ENCODE peak calls at places on chromosomes 5 and 9, in ten cellular contexts. C is IMR-90, F is mammary epithelial cell, P is heart right ventricle, Q is colonic mucosa, T is suprapubic skin, K is adrenal gland, L is pancreas, I is esophagus squamous epithelium, N is heart left ventricle. M is an unnamed sample.

GRCh38 chr5:174552428-174552827 is 172.0 kb upstream of the MSX2 start:
- DNase-seq in F (no peak), C (no peak), P (no peak), L (no peak), Q (no peak), K (no peak), N (no peak), I (no peak), T (no peak), M (no peak)

GRCh38 chr9:85600675-85601263 is 141.0 kb downstream of the AGTPBP1 start:
- DNase-seq in P (no peak), Q (no peak), F (no peak), L (no peak), K (no peak), C (no peak), N (no peak), T (no peak), I (no peak), M (no peak)

GRCh38 chr9:133135193-133135745 is 14.2 kb upstream of the RALGDS start:
- DNase-seq in L (peak; percentile 80), F (peak; percentile 97), Q (peak; percentile 95), I (no peak), C (peak; percentile 86), K (peak; percentile 95), N (no peak), P (peak; percentile 72), T (peak; percentile 93), M (peak; percentile 77)

GRCh38 chr9:115289757-115290208 is 171.8 kb upstream of the TNC start:
- DNase-seq in T (no peak), P (no peak), L (no peak), C (peak; percentile 83), N (no peak), K (no peak), F (no peak), Q (no peak), I (no peak), M (no peak)

GRCh38 chr9:79976501-79977444 is 405.0 kb downstream of the TLE4 start:
- DNase-seq in N (no peak), I (no peak), K (no peak), C (no peak), T (no peak), P (no peak), Q (no peak), F (no peak), L (no peak), M (no peak)

GRCh38 chr9:132546148-132547051 is 36.0 kb upstream of the BARHL1 start:
- DNase-seq in K (no peak), Q (no peak), T (no peak), C (no peak), I (no peak), P (peak; percentile 23), L (no peak), F (no peak), N (no peak), M (no peak)

GRCh38 chr9:114680266-114681011 is 1.6 kb downstream of the TEX48 start:
- DNase-seq in I (no peak), L (no peak), Q (no peak), F (no peak), P (no peak), T (no peak), N (no peak), K (no peak), C (no peak), M (no peak)

GRCh38 chr5:40288791-40289475 is 390.8 kb upstream of the PTGER4 start:
- DNase-seq in P (no peak), K (no peak), C (no peak), F (no peak), N (no peak), Q (no peak), T (no peak), L (no peak), I (no peak), M (no peak)

GRCh38 chr5:154077692-154078091 is 38.9 kb downstream of the MFAP3 start:
- DNase-seq in T (no peak), K (peak; percentile 67), P (no peak), F (peak; percentile 70), L (peak; percentile 28), N (no peak), I (no peak), Q (no peak), C (peak; percentile 31), M (no peak)

GRCh38 chr5:10562202-10563131 is 1.4 kb upstream of the ANKRD33B start:
- DNase-seq in P (no peak), T (no peak), N (no peak), K (no peak), I (no peak), L (no peak), C (peak; percentile 33), Q (no peak), F (no peak), M (no peak)

GRCh38 chr5:332843-333242 is 11.3 kb downstream of the AHRR start:
- DNase-seq in F (no peak), Q (no peak), P (no peak), L (no peak), N (no peak), I (no peak), T (no peak), C (no peak), K (no peak), M (no peak)

GRCh38 chr9:15430920-15431844 is 8.5 kb downstream of the SNAPC3 start:
- DNase-seq in F (no peak), Q (peak; percentile 57), C (no peak), N (no peak), T (no peak), I (no peak), L (no peak), K (peak; percentile 35), P (no peak), M (no peak)

GRCh38 chr5:110058175-110058574 is 368.4 kb downstream of the MAN2A1 start:
- DNase-seq in C (no peak), L (no peak), N (no peak), I (no peak), Q (no peak), T (no peak), P (no peak), F (no peak), K (peak; percentile 26), M (no peak)

DNA sequence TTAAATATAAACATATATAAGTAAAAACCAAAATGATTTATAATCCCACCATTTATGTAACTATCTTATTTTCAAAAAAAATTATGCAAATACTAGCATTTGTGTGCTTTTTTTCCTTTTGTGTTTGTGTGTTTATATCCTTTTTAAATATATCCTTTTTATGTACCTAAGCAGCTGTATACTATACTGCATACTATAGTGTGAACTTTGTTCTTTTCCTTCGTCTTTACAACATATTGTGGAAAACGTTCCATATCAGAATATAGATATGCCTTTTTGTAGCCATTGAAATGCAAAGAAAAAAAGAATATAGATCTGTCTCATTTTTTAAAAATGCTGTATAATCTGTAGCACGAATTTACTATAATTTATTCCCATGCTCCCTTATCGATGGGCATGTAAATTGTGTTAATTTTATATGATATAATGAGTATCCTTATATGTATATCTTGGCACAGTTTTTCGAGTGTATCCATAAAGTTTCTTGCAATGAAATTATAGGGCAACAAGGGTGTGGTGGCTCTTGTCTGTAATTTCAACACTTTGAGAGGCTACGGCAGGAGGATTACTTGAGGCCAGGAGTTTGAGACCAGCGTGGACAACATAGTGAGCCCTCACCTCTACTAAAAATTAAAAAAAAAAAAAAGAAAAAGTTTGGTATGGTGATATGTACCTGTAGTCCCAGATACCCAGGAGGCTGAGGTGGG is 83.3 kb downstream of the STK32A start:
- DNase-seq in P (no peak), Q (peak; percentile 30), T (no peak), K (no peak), F (no peak), N (no peak), I (no peak), L (no peak), C (no peak), M (no peak)
- H3K4me3 ChIP-seq in P (no peak overlapping the region), Q (no peak overlapping the region), T (no peak overlapping the region), K (no peak overlapping the region), F (no peak overlapping the region), N (no peak overlapping the region), I (no peak overlapping the region), L (no peak overlapping the region), C (no peak overlapping the region), M (no peak overlapping the region)

GRCh38 chr5:141322261-141322660 is 1.7 kb upstream of the TAF7 start:
- DNase-seq in T (no peak), N (no peak), P (no peak), K (no peak), L (no peak), C (no peak), Q (no peak), F (no peak), I (no peak), M (no peak)

GRCh38 chr5:141319202-141319601 is 1.4 kb downstream of the TAF7 start:
- DNase-seq in K (no peak), F (no peak), C (no peak), N (no peak), T (no peak), P (no peak), L (no peak), Q (no peak), I (no peak), M (no peak)

GRCh38 chr5:141320225-141321169 is at the start of gene TAF7:
- DNase-seq in I (peak; percentile 63), P (peak; percentile 93), T (peak; percentile 94), Q (peak; percentile 92), F (peak; percentile 87), K (peak; percentile 89), C (peak; percentile 92), L (peak; percentile 93), N (peak; percentile 96), M (peak; percentile 86)

GRCh38 chr5:141313711-141314110 is 6.9 kb downstream of the TAF7 start:
- DNase-seq in L (no peak), C (no peak), K (no peak), I (no peak), T (no peak), P (no peak), Q (no peak), N (no peak), F (no peak), M (no peak)

DNA sequence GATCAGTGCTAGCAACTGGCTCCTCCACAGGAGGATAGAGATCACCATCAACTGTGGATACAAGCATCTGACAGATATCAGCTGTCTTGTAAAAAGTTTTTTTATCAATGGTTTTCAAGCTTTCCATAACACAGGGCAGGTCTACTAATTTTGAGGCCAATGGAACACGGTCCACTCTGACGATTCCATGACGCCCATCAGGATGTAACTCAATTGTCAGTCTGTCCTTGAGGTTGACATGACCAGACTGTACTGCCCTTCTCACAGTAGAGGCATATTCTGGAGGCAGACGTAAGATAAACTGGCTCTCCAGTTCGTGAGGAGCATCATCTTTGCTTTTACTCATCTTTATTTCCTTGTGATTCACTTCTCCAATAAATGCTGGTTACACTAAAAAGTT is 885 bp downstream of the TAF7 start:
- DNase-seq in Q (no peak), T (no peak), C (no peak), P (no peak), K (no peak), N (no peak), F (no peak), L (no peak), I (no peak), M (no peak)
- H3K9me3 ChIP-seq in Q (peaks cover 14% of the 10 kb centered on the region), T (peaks cover 47% of the 10 kb centered on the region), C (peaks cover 49% of the 10 kb centered on the region), P (peaks cover 53% of the 10 kb centered on the region), K (peaks cover 60% of the 10 kb centered on the region), N (peaks cover 14% of the 10 kb centered on the region), F (peaks cover 50% of the 10 kb centered on the region), L (no peaks in the 10 kb centered on the region), I (peaks cover 61% of the 10 kb centered on the region), M (peaks cover 14% of the 10 kb centered on the region)

GRCh38 chr5:119451561-119451960 is 736 bp upstream of the HSD17B4 start:
- DNase-seq in T (no peak), I (no peak), F (no peak), Q (no peak), N (no peak), C (no peak), L (no peak), K (no peak), P (no peak), M (no peak)
- TF ChIP-seq CTCF in T (no peak), I (no peak), F (no peak), Q (no peak), N (no peak), C (no peak), L (no peak), K (no peak), P (no peak), M (no peak)

GRCh38 chr5:180495991-180496741 is 2.0 kb downstream of the CNOT6 start:
- DNase-seq in P (no peak), C (no peak), I (no peak), K (no peak), T (no peak), Q (no peak), N (no peak), L (no peak), F (peak; percentile 39), M (no peak)
- H3K4me3 ChIP-seq in P (peak overlapping the region; percentile 99), C (no peak overlapping the region), I (no peak overlapping the region), K (peak overlapping the region; percentile 98), T (peak overlapping the region; percentile 93), Q (no peak overlapping the region), N (peak overlapping the region; percentile 92), L (no peak overlapping the region), F (peak overlapping the region; percentile 96), M (no peak overlapping the region)